ENCODE peak calls at places on chromosomes 6 and 20, in six cellular contexts. E, Z, B, H, P and R are unnamed samples.
A peak's percentile ranks its signal among the peaks of the same experiment; 100 is the strongest.

GRCh38 chr6:150029276-150029675 is 3.9 kb upstream of the RAET1L start:
- DNase-seq in E (no peak), Z (no peak), B (no peak), H (no peak), P (no peak), R (no peak)

GRCh38 chr6:46269447-46270229 is 98.9 kb upstream of the ENPP5 start:
- DNase-seq in E (peak; percentile 53), Z (peak; percentile 15), B (no peak), H (no peak), P (no peak), R (no peak)

GRCh38 chr20:63381781-63382431 is 20.8 kb upstream of the CHRNA4 start:
- DNase-seq in E (no peak), Z (no peak), B (no peak), H (peak; percentile 50), P (peak; percentile 80), R (peak; percentile 32)

GRCh38 chr6:119735500-119735899 is 385.9 kb upstream of the MAN1A1 start:
- DNase-seq in E (no peak), Z (no peak), B (no peak), H (no peak), P (no peak), R (no peak)

GRCh38 chr6:67880939-67881705 is 754.0 kb upstream of the ADGRB3 start:
- DNase-seq in E (no peak), Z (no peak), B (no peak), H (no peak), P (no peak), R (no peak)

GRCh38 chr6:132466952-132467351 is 46.0 kb downstream of the STX7 start:
- DNase-seq in E (no peak), Z (no peak), B (no peak), H (no peak), P (no peak), R (no peak)

GRCh38 chr20:10357974-10358373 is 76.0 kb downstream of the MKKS start:
- DNase-seq in E (no peak), Z (no peak), B (no peak), H (no peak), P (peak; percentile 6), R (no peak)

GRCh38 chr20:48294196-48294595 is 508.9 kb upstream of the SULF2 start:
- DNase-seq in E (no peak), Z (no peak), B (no peak), H (no peak), P (no peak), R (no peak)

GRCh38 chr6:150204705-150205472 is 62.0 kb downstream of the PPP1R14C start:
- DNase-seq in E (no peak), Z (no peak), B (no peak), H (peak; percentile 49), P (no peak), R (no peak)

GRCh38 chr6:72425003-72425681 is 196.7 kb upstream of the KCNQ5 start:
- DNase-seq in E (no peak), Z (no peak), B (no peak), H (no peak), P (no peak), R (no peak)

DNA sequence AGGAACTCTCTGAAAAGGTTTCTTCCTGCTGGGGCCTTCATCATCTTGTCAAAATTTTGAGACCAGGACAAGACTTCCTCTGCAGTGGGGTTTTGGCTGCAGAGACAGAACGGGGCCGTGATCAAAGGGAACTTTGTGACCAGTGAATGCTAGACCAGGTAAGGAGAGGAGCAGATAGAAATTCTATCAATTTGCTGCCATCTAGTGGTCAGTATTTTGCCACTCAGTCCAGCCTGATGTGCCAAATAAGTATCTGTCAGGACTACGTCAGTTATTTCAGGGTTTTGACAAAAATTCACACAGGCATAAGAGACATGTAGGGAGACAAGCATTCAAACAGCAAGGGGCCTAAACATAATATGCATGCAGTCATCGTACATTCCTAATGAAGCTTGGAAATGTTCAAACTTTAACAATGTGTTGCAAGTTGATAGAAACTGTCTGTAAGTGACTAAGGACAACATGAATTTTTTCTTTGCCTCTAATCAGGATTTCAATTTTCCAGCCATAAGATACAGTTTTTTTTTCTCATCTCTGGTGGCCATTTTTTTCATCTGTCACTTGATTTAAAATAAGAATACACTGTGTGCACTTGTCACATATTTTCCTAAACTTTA is 22.0 kb upstream of the MTRF1L start:
- DNase-seq in E (peak; percentile 18), Z (peak; percentile 38), B (peak; percentile 33), H (peak; percentile 52), P (peak; percentile 74), R (no peak)
- TF ChIP-seq CTCF in E (peak; percentile 78), Z (peak; percentile 74), B (peak; percentile 59), H (peak; percentile 86), P (peak; percentile 82), R (peak; percentile 92)

DNA sequence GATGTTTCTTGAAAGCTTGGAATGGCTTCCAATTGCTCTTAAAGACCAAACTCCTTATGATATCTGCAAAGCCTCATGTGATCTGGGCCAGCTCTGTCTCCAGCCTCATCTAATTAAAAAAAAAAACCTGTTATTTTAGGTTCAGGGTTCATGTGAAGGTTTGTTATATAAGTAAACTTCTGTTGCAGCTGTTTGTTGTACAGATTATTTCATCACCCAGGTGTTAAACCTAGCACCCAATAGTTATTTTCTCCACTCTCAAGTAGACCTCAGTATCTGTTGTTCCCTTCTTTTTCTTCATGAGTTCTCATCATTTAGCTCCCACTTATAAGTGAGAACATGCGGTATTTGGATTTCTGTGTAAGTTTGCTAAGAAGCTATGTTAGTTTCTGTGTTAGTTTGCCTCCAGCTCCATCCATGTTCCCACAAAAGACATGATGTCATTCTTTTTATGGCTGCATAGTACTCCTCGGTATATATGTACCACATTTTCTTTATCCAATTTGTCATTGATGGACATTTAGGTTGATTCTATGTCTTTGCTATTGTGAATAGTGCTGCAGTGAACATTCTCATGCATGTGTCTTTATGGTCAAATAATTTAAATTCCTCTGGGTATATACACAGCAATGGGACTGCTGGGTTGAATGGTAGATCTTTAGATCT is 30.2 kb upstream of the TFB1M start:
- DNase-seq in E (no peak), Z (no peak), B (no peak), H (no peak), P (no peak), R (no peak)
- H3K9me3 ChIP-seq in E (no peaks in the 10 kb centered on the region), Z (no peaks in the 10 kb centered on the region), B (peaks cover 9% of the 10 kb centered on the region), H (no peaks in the 10 kb centered on the region), P (peaks cover 4% of the 10 kb centered on the region), R (no peaks in the 10 kb centered on the region)

DNA sequence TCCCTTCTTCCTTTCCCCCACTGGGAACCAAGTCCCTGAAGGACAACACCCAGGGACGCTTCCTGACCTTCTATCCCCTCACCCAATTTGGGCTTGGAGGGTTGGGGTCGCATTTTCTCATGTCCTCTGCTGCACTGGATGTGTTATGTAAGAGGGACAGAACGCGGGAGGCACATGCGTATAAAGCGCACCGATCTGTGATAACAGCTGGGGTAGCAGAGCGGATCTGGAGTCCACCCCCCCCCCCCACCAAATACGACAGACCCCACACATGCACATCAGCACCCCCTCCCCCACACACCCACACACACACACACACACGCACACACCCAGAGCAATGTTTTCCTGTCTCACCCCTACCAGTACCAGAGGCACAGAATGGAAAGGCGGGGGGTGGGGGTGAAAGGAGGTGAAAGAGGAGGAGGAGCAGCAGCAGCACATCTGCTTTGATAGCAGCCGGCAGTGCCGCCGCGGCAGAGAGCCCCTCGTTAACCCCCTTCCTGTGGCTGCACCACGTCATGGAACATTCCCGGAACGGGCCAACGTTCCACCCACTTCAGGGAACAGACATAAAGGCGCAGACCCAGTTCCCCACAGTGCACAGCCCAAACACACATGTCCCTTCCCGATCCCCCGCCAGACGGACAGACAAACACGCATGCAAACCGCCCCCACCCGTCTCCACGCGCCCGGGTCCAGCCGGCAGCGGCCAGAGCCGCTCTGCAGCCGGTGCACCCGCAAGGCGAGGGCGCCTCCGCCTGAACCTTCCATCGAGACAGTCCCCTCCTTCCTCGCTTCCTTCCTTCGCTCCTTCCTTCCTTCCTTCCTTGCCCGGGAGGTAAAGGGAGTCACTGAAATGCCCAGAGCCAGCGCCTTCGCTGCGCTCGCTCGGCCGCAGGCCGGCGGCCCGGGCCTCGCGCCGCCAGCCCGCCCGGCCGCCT is 580 bp downstream of the HIVEP2 start:
- DNase-seq in E (peak; percentile 93), Z (peak; percentile 88), B (peak; percentile 80), H (peak; percentile 98), P (peak; percentile 78), R (peak; percentile 94)
- H3K27ac ChIP-seq in E (peak overlapping the region; percentile 99), Z (peak overlapping the region; percentile 100), B (peak overlapping the region; percentile 95), H (peak overlapping the region; percentile 99), P (peak overlapping the region; percentile 71), R (peak overlapping the region; percentile 100)

GRCh38 chr20:58087567-58087858 is 140.9 kb downstream of the ANKRD60 start:
- DNase-seq in E (no peak), Z (no peak), B (no peak), H (no peak), P (no peak), R (no peak)
- TF ChIP-seq CTCF in E (no peak), Z (no peak), B (no peak), H (no peak), P (no peak), R (no peak)

DNA sequence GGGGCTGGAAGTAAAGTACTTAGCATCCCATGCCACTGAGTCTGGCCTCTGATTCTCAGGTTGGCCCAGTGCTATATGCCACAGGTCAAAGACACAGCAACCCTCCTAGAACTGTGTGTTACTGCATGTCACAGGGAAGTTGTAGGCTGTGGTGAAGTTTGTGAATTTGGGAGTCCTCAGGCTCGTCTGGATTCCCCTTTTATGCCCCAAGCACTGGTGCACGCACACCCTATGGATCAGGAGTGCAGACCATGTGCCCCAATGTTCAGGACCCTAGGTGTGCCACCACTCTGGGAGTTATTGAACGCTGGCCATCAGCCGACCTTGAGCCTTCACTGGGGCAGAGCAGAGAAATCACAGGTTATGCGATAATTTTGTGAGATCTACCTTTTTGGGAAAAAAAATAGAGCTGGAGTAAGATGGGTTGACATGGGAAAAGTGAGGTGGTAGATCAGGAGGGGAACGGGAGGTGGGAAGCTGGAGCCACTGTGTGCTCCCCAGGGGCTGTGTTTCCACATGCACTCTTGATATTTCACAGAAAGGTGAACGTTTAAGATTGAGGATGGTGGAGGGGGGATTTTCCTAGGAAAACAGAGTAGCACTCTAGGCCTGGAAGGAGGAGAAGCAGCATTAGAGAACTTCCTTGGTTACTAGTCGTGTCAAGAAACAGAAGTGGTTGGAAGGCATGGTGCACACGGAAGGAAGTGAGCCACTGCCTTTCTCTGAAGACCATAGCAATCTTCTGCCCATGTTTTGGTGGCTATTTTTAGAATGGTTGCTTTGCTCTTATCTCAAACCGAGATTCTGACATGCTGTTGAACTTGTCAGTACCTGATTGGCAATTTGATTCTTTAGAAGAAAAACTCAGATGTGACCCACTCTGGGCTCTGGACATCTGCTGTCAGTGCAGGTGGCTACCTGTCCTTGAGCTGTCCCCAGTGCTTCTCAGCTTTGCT is 44.1 kb downstream of the DUSP22 start:
- DNase-seq in E (no peak), Z (no peak), B (no peak), H (no peak), P (no peak), R (no peak)
- H3K9me3 ChIP-seq in E (no peaks in the 10 kb centered on the region), Z (no peaks in the 10 kb centered on the region), B (no peaks in the 10 kb centered on the region), H (no peaks in the 10 kb centered on the region), P (peaks cover 4% of the 10 kb centered on the region), R (no peaks in the 10 kb centered on the region)

DNA sequence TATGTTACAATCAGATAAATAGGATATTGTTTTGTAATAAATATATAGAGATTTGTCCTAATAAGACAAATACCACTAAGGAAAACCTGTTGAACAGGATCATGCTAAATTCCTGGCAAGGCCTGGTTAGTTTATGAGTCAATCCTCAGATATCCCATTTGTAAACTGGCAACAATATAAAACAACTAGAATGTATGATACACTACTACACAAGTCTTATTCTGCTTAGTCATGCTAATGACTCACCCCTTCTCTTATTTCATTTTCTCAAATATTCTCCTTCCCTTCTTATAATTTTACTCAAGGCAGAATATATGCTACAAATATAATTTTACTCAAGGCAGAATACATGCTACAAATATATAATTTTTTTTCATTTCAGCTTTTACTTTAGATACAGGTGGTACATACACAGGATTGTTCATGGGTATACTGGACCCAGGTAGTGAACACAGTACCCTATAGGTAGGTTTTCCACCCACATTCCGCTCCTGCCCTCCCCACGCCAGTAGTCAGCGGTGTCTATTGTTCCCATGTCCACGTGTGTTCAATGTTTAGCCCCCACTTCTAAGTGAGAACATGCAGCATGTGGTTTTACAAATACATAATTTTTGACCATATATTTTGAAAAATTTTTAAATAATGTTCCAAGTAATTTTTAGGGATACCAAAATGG is 6.3 kb downstream of the OSER1 start:
- DNase-seq in E (no peak), Z (peak; percentile 69), B (no peak), H (no peak), P (no peak), R (no peak)
- H3K27ac ChIP-seq in E (peak overlapping the region; percentile 67), Z (peak overlapping the region; percentile 72), B (peak overlapping the region; percentile 79), H (no peak overlapping the region), P (no peak overlapping the region), R (no peak overlapping the region)